ENCODE peak calls at places on chromosomes 4 and X, in nine cellular contexts. One of them, this sample, is unnamed. For H3K4me1, the result is how much of the 10 kb centered on the place peaks cover.

GRCh38 chrX:140500427-140500826 is 4.4 kb downstream of the SOX3 start:
- DNase-seq in left ventricle myocardium inferior: no peak
- DNase-seq in IMR-90: no peak
- DNase-seq in ovary: no peak
- DNase-seq in spleen: no peak
- DNase-seq in breast epithelium: no peak
- DNase-seq in stomach: no peak
- DNase-seq in heart left ventricle: no peak
- DNase-seq in thyroid gland: no peak
- DNase-seq in this sample: no peak

GRCh38 chr4:97656034-97656720 is 487.1 kb downstream of the STPG2 start:
- DNase-seq in left ventricle myocardium inferior: no peak
- DNase-seq in IMR-90: no peak
- DNase-seq in ovary: no peak
- DNase-seq in spleen: no peak
- DNase-seq in breast epithelium: no peak
- DNase-seq in stomach: no peak
- DNase-seq in heart left ventricle: no peak
- DNase-seq in thyroid gland: no peak
- DNase-seq in this sample: no peak

GRCh38 chrX:151082077-151082948 is 94.1 kb upstream of the GPR50 start:
- DNase-seq in left ventricle myocardium inferior: peak
- DNase-seq in IMR-90: peak
- DNase-seq in ovary: peak
- DNase-seq in spleen: peak
- DNase-seq in breast epithelium: peak
- DNase-seq in stomach: peak
- DNase-seq in heart left ventricle: peak
- DNase-seq in thyroid gland: peak
- DNase-seq in this sample: peak

GRCh38 chrX:850471-850916 is 219.9 kb downstream of the SHOX start:
- DNase-seq in left ventricle myocardium inferior: no peak
- DNase-seq in IMR-90: no peak
- DNase-seq in ovary: no peak
- DNase-seq in spleen: no peak
- DNase-seq in breast epithelium: no peak
- DNase-seq in stomach: no peak
- DNase-seq in heart left ventricle: no peak
- DNase-seq in thyroid gland: no peak
- DNase-seq in this sample: no peak

GRCh38 chr4:61202100-61202637 is 2.0 kb downstream of the ADGRL3 start:
- DNase-seq in left ventricle myocardium inferior: peak
- DNase-seq in IMR-90: no peak
- DNase-seq in ovary: no peak
- DNase-seq in spleen: peak
- DNase-seq in breast epithelium: no peak
- DNase-seq in stomach: no peak
- DNase-seq in heart left ventricle: no peak
- DNase-seq in thyroid gland: no peak
- DNase-seq in this sample: no peak

GRCh38 chr4:150411527-150411926 is 170.4 kb upstream of the MAB21L2 start:
- DNase-seq in left ventricle myocardium inferior: no peak
- DNase-seq in IMR-90: no peak
- DNase-seq in ovary: no peak
- DNase-seq in spleen: no peak
- DNase-seq in breast epithelium: no peak
- DNase-seq in stomach: no peak
- DNase-seq in heart left ventricle: no peak
- DNase-seq in thyroid gland: no peak
- DNase-seq in this sample: no peak

GRCh38 chr4:184968784-184969201 is 49.5 kb upstream of the HELT start:
- DNase-seq in left ventricle myocardium inferior: peak
- DNase-seq in IMR-90: no peak
- DNase-seq in ovary: no peak
- DNase-seq in spleen: no peak
- DNase-seq in breast epithelium: peak
- DNase-seq in stomach: peak
- DNase-seq in heart left ventricle: peak
- DNase-seq in thyroid gland: peak
- DNase-seq in this sample: peak

GRCh38 chrX:153831435-153832150 is 1.2 kb upstream of the PDZD4 start:
- DNase-seq in left ventricle myocardium inferior: no peak
- DNase-seq in IMR-90: no peak
- DNase-seq in ovary: no peak
- DNase-seq in spleen: no peak
- DNase-seq in breast epithelium: no peak
- DNase-seq in stomach: no peak
- DNase-seq in heart left ventricle: no peak
- DNase-seq in thyroid gland: no peak
- DNase-seq in this sample: no peak

GRCh38 chrX:21503593-21503992 is 129.4 kb downstream of the CNKSR2 start:
- DNase-seq in left ventricle myocardium inferior: no peak
- DNase-seq in IMR-90: no peak
- DNase-seq in ovary: no peak
- DNase-seq in spleen: no peak
- DNase-seq in breast epithelium: no peak
- DNase-seq in stomach: no peak
- DNase-seq in heart left ventricle: no peak
- DNase-seq in thyroid gland: no peak
- DNase-seq in this sample: no peak

GRCh38 chrX:17007134-17007768 is 60.8 kb downstream of the REPS2 start:
- DNase-seq in left ventricle myocardium inferior: no peak
- DNase-seq in IMR-90: no peak
- DNase-seq in ovary: no peak
- DNase-seq in spleen: no peak
- DNase-seq in breast epithelium: no peak
- DNase-seq in stomach: no peak
- DNase-seq in heart left ventricle: no peak
- DNase-seq in thyroid gland: peak
- DNase-seq in this sample: no peak

GRCh38 chr4:24754586-24754985 is 40.8 kb upstream of the SOD3 start:
- DNase-seq in left ventricle myocardium inferior: no peak
- DNase-seq in IMR-90: no peak
- DNase-seq in ovary: no peak
- DNase-seq in spleen: no peak
- DNase-seq in breast epithelium: no peak
- DNase-seq in stomach: no peak
- DNase-seq in heart left ventricle: no peak
- DNase-seq in thyroid gland: no peak
- DNase-seq in this sample: no peak
- TF ChIP-seq CTCF in left ventricle myocardium inferior: no peak
- TF ChIP-seq CTCF in IMR-90: no peak
- TF ChIP-seq CTCF in ovary: no peak
- TF ChIP-seq CTCF in spleen: no peak
- TF ChIP-seq CTCF in breast epithelium: no peak
- TF ChIP-seq CTCF in stomach: no peak
- TF ChIP-seq CTCF in heart left ventricle: no peak
- TF ChIP-seq CTCF in thyroid gland: no peak
- TF ChIP-seq CTCF in this sample: no peak

DNA sequence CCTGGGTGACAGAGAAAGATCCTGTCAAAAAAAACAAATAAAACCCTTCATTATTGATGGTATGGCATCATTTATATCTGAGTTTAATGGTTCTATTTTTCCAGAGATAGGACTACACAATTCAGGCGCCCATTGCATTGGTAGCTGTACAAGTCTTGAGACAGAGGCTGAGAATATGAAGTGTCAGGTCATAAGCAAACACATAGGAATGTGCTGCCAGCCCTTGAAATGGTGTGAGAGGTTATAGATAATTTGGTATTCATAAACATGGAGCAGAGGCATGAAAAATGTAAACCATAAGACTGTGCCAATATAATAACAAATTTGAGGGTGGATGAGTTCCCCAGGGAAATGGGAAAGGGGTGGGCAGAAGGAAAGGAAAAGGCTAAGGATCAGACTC is 50.7 kb downstream of the MAOA start:
- DNase-seq in left ventricle myocardium inferior: no peak
- DNase-seq in IMR-90: no peak
- DNase-seq in ovary: no peak
- DNase-seq in spleen: no peak
- DNase-seq in breast epithelium: no peak
- DNase-seq in stomach: no peak
- DNase-seq in heart left ventricle: no peak
- DNase-seq in thyroid gland: no peak
- DNase-seq in this sample: no peak
- H3K4me1 ChIP-seq in left ventricle myocardium inferior: half or more
- H3K4me1 ChIP-seq in IMR-90: under half
- H3K4me1 ChIP-seq in ovary: under half
- H3K4me1 ChIP-seq in spleen: under half
- H3K4me1 ChIP-seq in breast epithelium: under half
- H3K4me1 ChIP-seq in stomach: under half
- H3K4me1 ChIP-seq in heart left ventricle: under half
- H3K4me1 ChIP-seq in thyroid gland: half or more
- H3K4me1 ChIP-seq in this sample: under half

GRCh38 chr4:142379277-142380051 is 466.6 kb downstream of the INPP4B start:
- DNase-seq in left ventricle myocardium inferior: no peak
- DNase-seq in IMR-90: peak
- DNase-seq in ovary: no peak
- DNase-seq in spleen: no peak
- DNase-seq in breast epithelium: no peak
- DNase-seq in stomach: no peak
- DNase-seq in heart left ventricle: no peak
- DNase-seq in thyroid gland: no peak
- DNase-seq in this sample: no peak
- H3K4me3 ChIP-seq in left ventricle myocardium inferior: no peak
- H3K4me3 ChIP-seq in IMR-90: no peak
- H3K4me3 ChIP-seq in ovary: no peak
- H3K4me3 ChIP-seq in spleen: no peak
- H3K4me3 ChIP-seq in breast epithelium: no peak
- H3K4me3 ChIP-seq in stomach: no peak
- H3K4me3 ChIP-seq in heart left ventricle: no peak
- H3K4me3 ChIP-seq in thyroid gland: no peak
- H3K4me3 ChIP-seq in this sample: no peak

GRCh38 chr4:15898902-15899301 is 39.6 kb downstream of the FGFBP1 start:
- DNase-seq in left ventricle myocardium inferior: no peak
- DNase-seq in IMR-90: no peak
- DNase-seq in ovary: no peak
- DNase-seq in spleen: no peak
- DNase-seq in breast epithelium: no peak
- DNase-seq in stomach: no peak
- DNase-seq in heart left ventricle: no peak
- DNase-seq in thyroid gland: no peak
- DNase-seq in this sample: no peak
- TF ChIP-seq CTCF in left ventricle myocardium inferior: no peak
- TF ChIP-seq CTCF in IMR-90: no peak
- TF ChIP-seq CTCF in ovary: no peak
- TF ChIP-seq CTCF in spleen: no peak
- TF ChIP-seq CTCF in breast epithelium: no peak
- TF ChIP-seq CTCF in stomach: no peak
- TF ChIP-seq CTCF in heart left ventricle: no peak
- TF ChIP-seq CTCF in thyroid gland: no peak
- TF ChIP-seq CTCF in this sample: no peak

GRCh38 chr4:10020871-10021676 is at the start of gene SLC2A9:
- DNase-seq in left ventricle myocardium inferior: peak
- DNase-seq in IMR-90: no peak
- DNase-seq in ovary: no peak
- DNase-seq in spleen: peak
- DNase-seq in breast epithelium: peak
- DNase-seq in stomach: no peak
- DNase-seq in heart left ventricle: peak
- DNase-seq in thyroid gland: peak
- DNase-seq in this sample: no peak

GRCh38 chr4:10019521-10020051 is 1.7 kb downstream of the SLC2A9 start:
- DNase-seq in left ventricle myocardium inferior: peak
- DNase-seq in IMR-90: no peak
- DNase-seq in ovary: peak
- DNase-seq in spleen: no peak
- DNase-seq in breast epithelium: peak
- DNase-seq in stomach: no peak
- DNase-seq in heart left ventricle: peak
- DNase-seq in thyroid gland: no peak
- DNase-seq in this sample: no peak

GRCh38 chr4:10020106-10020505 is 1.2 kb downstream of the SLC2A9 start:
- DNase-seq in left ventricle myocardium inferior: no peak
- DNase-seq in IMR-90: no peak
- DNase-seq in ovary: no peak
- DNase-seq in spleen: no peak
- DNase-seq in breast epithelium: no peak
- DNase-seq in stomach: no peak
- DNase-seq in heart left ventricle: no peak
- DNase-seq in thyroid gland: no peak
- DNase-seq in this sample: no peak

GRCh38 chr4:10017037-10017893 is 4.0 kb downstream of the SLC2A9 start:
- DNase-seq in left ventricle myocardium inferior: no peak
- DNase-seq in IMR-90: no peak
- DNase-seq in ovary: no peak
- DNase-seq in spleen: no peak
- DNase-seq in breast epithelium: no peak
- DNase-seq in stomach: no peak
- DNase-seq in heart left ventricle: no peak
- DNase-seq in thyroid gland: no peak
- DNase-seq in this sample: no peak

GRCh38 chr4:10018818-10019438 is 2.4 kb downstream of the SLC2A9 start:
- DNase-seq in left ventricle myocardium inferior: peak
- DNase-seq in IMR-90: peak
- DNase-seq in ovary: peak
- DNase-seq in spleen: peak
- DNase-seq in breast epithelium: peak
- DNase-seq in stomach: peak
- DNase-seq in heart left ventricle: peak
- DNase-seq in thyroid gland: peak
- DNase-seq in this sample: peak
- H3K4me1 ChIP-seq in left ventricle myocardium inferior: half or more
- H3K4me1 ChIP-seq in IMR-90: under half
- H3K4me1 ChIP-seq in ovary: under half
- H3K4me1 ChIP-seq in spleen: under half
- H3K4me1 ChIP-seq in breast epithelium: under half
- H3K4me1 ChIP-seq in stomach: under half
- H3K4me1 ChIP-seq in heart left ventricle: under half
- H3K4me1 ChIP-seq in thyroid gland: half or more
- H3K4me1 ChIP-seq in this sample: under half

GRCh38 chr4:173247316-173247715 is 78.7 kb downstream of the GALNT7 start:
- DNase-seq in left ventricle myocardium inferior: no peak
- DNase-seq in IMR-90: no peak
- DNase-seq in ovary: no peak
- DNase-seq in spleen: no peak
- DNase-seq in breast epithelium: no peak
- DNase-seq in stomach: no peak
- DNase-seq in heart left ventricle: no peak
- DNase-seq in thyroid gland: no peak
- DNase-seq in this sample: no peak
- H3K4me3 ChIP-seq in left ventricle myocardium inferior: no peak
- H3K4me3 ChIP-seq in IMR-90: no peak
- H3K4me3 ChIP-seq in ovary: no peak
- H3K4me3 ChIP-seq in spleen: no peak
- H3K4me3 ChIP-seq in breast epithelium: no peak
- H3K4me3 ChIP-seq in stomach: no peak
- H3K4me3 ChIP-seq in heart left ventricle: no peak
- H3K4me3 ChIP-seq in thyroid gland: no peak
- H3K4me3 ChIP-seq in this sample: no peak